ENCODE peak calls at places on chromosomes 4 and X, in five cellular contexts. T, U, W, X and F are unnamed samples.
A peak's percentile ranks its signal among the peaks of the same experiment; 100 is the strongest.

GRCh38 chr4:42452823-42453222 is 55.5 kb downstream of the SHISA3 start:
- DNase-seq in X (no peak), U (no peak), T (no peak), W (no peak), F (no peak)

GRCh38 chr4:34181891-34182290 is 2062.4 kb downstream of the ARAP2 start:
- DNase-seq in T (peak; percentile 63), U (no peak), X (no peak), W (no peak), F (no peak)

GRCh38 chr4:70603856-70604255 is 11.8 kb downstream of the AMBN start:
- DNase-seq in U (no peak), W (no peak), T (no peak), X (no peak), F (no peak)

GRCh38 chr4:78584863-78585576 is 33.5 kb downstream of the ANXA3 start:
- DNase-seq in T (no peak), X (no peak), U (no peak), W (no peak), F (no peak)

GRCh38 chrX:103791233-103791632 is 14.6 kb downstream of the PLP1 start:
- DNase-seq in U (no peak), X (peak; percentile 19), T (no peak), W (peak; percentile 43), F (no peak)

GRCh38 chr4:2247128-2248043 is 5.5 kb upstream of the HAUS3 start:
- DNase-seq in U (no peak), X (no peak), W (no peak), T (no peak), F (no peak)

GRCh38 chrX:95903490-95903889 is 781.2 kb upstream of the DIAPH2 start:
- DNase-seq in X (peak; percentile 3), U (no peak), W (no peak), T (no peak), F (no peak)

GRCh38 chr4:1345905-1346780 is 865 bp upstream of the UVSSA start:
- DNase-seq in T (no peak), U (peak; percentile 49), W (peak; percentile 67), X (peak; percentile 70), F (peak; percentile 37)

GRCh38 chr4:186617921-186618320 is 62.6 kb upstream of the MTNR1A start:
- DNase-seq in T (no peak), W (no peak), U (no peak), X (no peak), F (no peak)

GRCh38 chrX:1453951-1454785 is 1.5 kb upstream of the ASMTL start:
- DNase-seq in W (peak; percentile 83), U (no peak), X (no peak), T (peak; percentile 52), F (peak; percentile 79)